ENCODE peak calls at places on chromosomes 4 and X, in five cellular contexts. One of them, this sample, is unnamed.

GRCh38 chrX:109952050-109952449 is 50.9 kb upstream of the TMEM164 start:
- DNase-seq in suprapubic skin: no peak
- DNase-seq in stomach: no peak
- DNase-seq in right atrium auricular region: no peak
- DNase-seq in testis: no peak
- DNase-seq in this sample: no peak

GRCh38 chr4:73721901-73722300 is 18.5 kb upstream of the CXCL8 start:
- DNase-seq in suprapubic skin: no peak
- DNase-seq in stomach: no peak
- DNase-seq in right atrium auricular region: no peak
- DNase-seq in testis: no peak
- DNase-seq in this sample: no peak

GRCh38 chr4:243407-243806 is 61.9 kb downstream of the ZNF732 start:
- DNase-seq in suprapubic skin: no peak
- DNase-seq in stomach: no peak
- DNase-seq in right atrium auricular region: no peak
- DNase-seq in testis: no peak
- DNase-seq in this sample: no peak

GRCh38 chr4:67292045-67292444 is 253.3 kb downstream of the CENPC start:
- DNase-seq in suprapubic skin: no peak
- DNase-seq in stomach: no peak
- DNase-seq in right atrium auricular region: no peak
- DNase-seq in testis: no peak
- DNase-seq in this sample: no peak

GRCh38 chr4:157459789-157460188 is 239.3 kb downstream of the GRIA2 start:
- DNase-seq in suprapubic skin: no peak
- DNase-seq in stomach: no peak
- DNase-seq in right atrium auricular region: no peak
- DNase-seq in testis: no peak
- DNase-seq in this sample: no peak

GRCh38 chr4:76208005-76208765 is 5.4 kb downstream of the SCARB2 start:
- DNase-seq in suprapubic skin: peak; percentile 86
- DNase-seq in stomach: peak; percentile 74
- DNase-seq in right atrium auricular region: peak; percentile 93
- DNase-seq in testis: peak; percentile 84
- DNase-seq in this sample: no peak

GRCh38 chrX:49198540-49199314 is 1.3 kb downstream of the SYP start:
- DNase-seq in suprapubic skin: no peak
- DNase-seq in stomach: no peak
- DNase-seq in right atrium auricular region: no peak
- DNase-seq in testis: no peak
- DNase-seq in this sample: no peak

GRCh38 chrX:97524997-97525396 is 641.3 kb downstream of the RPA4 start:
- DNase-seq in suprapubic skin: no peak
- DNase-seq in stomach: no peak
- DNase-seq in right atrium auricular region: no peak
- DNase-seq in testis: no peak
- DNase-seq in this sample: no peak

GRCh38 chr4:1776521-1777161 is 16.5 kb upstream of the FGFR3 start:
- DNase-seq in suprapubic skin: no peak
- DNase-seq in stomach: no peak
- DNase-seq in right atrium auricular region: no peak
- DNase-seq in testis: no peak
- DNase-seq in this sample: no peak

GRCh38 chr4:108043536-108043935 is 53.8 kb downstream of the HADH start:
- DNase-seq in suprapubic skin: no peak
- DNase-seq in stomach: no peak
- DNase-seq in right atrium auricular region: no peak
- DNase-seq in testis: no peak
- DNase-seq in this sample: no peak

GRCh38 chr4:118327554-118328241 is 25.1 kb downstream of the PRSS12 start:
- DNase-seq in suprapubic skin: no peak
- DNase-seq in stomach: no peak
- DNase-seq in right atrium auricular region: no peak
- DNase-seq in testis: no peak
- DNase-seq in this sample: no peak

GRCh38 chr4:2281575-2282343 is 19.9 kb upstream of the MXD4 start:
- DNase-seq in suprapubic skin: no peak
- DNase-seq in stomach: peak; percentile 51
- DNase-seq in right atrium auricular region: no peak
- DNase-seq in testis: no peak
- DNase-seq in this sample: peak; percentile 85

GRCh38 chr4:124322234-124322831 is 390.2 kb downstream of the ANKRD50 start:
- DNase-seq in suprapubic skin: no peak
- DNase-seq in stomach: no peak
- DNase-seq in right atrium auricular region: no peak
- DNase-seq in testis: no peak
- DNase-seq in this sample: no peak

GRCh38 chr4:53010320-53010719 is 148.2 kb downstream of the RASL11B start:
- DNase-seq in suprapubic skin: no peak
- DNase-seq in stomach: no peak
- DNase-seq in right atrium auricular region: no peak
- DNase-seq in testis: peak; percentile 93
- DNase-seq in this sample: no peak

GRCh38 chr4:123943976-123944375 is 547.4 kb downstream of the SPRY1 start:
- DNase-seq in suprapubic skin: no peak
- DNase-seq in stomach: no peak
- DNase-seq in right atrium auricular region: no peak
- DNase-seq in testis: no peak
- DNase-seq in this sample: no peak

GRCh38 chrX:47247206-47247998 is 14.6 kb downstream of the USP11 start:
- DNase-seq in suprapubic skin: no peak
- DNase-seq in stomach: no peak
- DNase-seq in right atrium auricular region: no peak
- DNase-seq in testis: no peak
- DNase-seq in this sample: no peak

GRCh38 chr4:184376136-184376838 is 98.1 kb downstream of the IRF2 start:
- DNase-seq in suprapubic skin: no peak
- DNase-seq in stomach: no peak
- DNase-seq in right atrium auricular region: no peak
- DNase-seq in testis: no peak
- DNase-seq in this sample: no peak
- H3K4me3 ChIP-seq in suprapubic skin: no peak overlapping the region
- H3K4me3 ChIP-seq in stomach: no peak overlapping the region
- H3K4me3 ChIP-seq in right atrium auricular region: no peak overlapping the region
- H3K4me3 ChIP-seq in testis: no peak overlapping the region
- H3K4me3 ChIP-seq in this sample: no peak overlapping the region

DNA sequence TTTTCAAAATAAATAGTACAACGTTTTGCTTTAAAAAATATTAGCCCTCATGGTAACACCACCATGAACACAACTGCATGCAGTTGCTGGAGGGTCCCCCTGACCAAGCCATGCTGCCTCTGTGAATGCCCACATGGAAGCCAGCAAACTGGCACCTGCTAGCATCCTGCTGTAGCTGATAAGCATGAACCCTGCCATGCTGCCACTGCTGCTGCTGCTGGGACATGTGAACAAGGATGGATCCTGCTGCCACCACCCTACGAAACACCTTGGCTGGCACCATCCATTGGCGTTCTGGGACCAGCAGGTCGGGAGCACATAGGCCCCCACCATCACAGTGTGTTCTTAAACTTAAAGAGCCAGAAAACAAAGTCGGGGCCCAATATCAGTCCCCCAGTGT is 83.9 kb downstream of the SATL1 start:
- DNase-seq in suprapubic skin: no peak
- DNase-seq in stomach: no peak
- DNase-seq in right atrium auricular region: no peak
- DNase-seq in testis: no peak
- DNase-seq in this sample: no peak
- H3K9me3 ChIP-seq in suprapubic skin: no peaks in the 10 kb centered on the region
- H3K9me3 ChIP-seq in stomach: peaks cover 7% of the 10 kb centered on the region
- H3K9me3 ChIP-seq in right atrium auricular region: peaks cover 7% of the 10 kb centered on the region
- H3K9me3 ChIP-seq in testis: no peaks in the 10 kb centered on the region
- H3K9me3 ChIP-seq in this sample: no peaks in the 10 kb centered on the region

GRCh38 chr4:142752331-142752830 is 93.7 kb downstream of the INPP4B start:
- DNase-seq in suprapubic skin: no peak
- DNase-seq in stomach: no peak
- DNase-seq in right atrium auricular region: no peak
- DNase-seq in testis: no peak
- DNase-seq in this sample: no peak
- H3K4me3 ChIP-seq in suprapubic skin: no peak overlapping the region
- H3K4me3 ChIP-seq in stomach: no peak overlapping the region
- H3K4me3 ChIP-seq in right atrium auricular region: no peak overlapping the region
- H3K4me3 ChIP-seq in testis: no peak overlapping the region
- H3K4me3 ChIP-seq in this sample: no peak overlapping the region

DNA sequence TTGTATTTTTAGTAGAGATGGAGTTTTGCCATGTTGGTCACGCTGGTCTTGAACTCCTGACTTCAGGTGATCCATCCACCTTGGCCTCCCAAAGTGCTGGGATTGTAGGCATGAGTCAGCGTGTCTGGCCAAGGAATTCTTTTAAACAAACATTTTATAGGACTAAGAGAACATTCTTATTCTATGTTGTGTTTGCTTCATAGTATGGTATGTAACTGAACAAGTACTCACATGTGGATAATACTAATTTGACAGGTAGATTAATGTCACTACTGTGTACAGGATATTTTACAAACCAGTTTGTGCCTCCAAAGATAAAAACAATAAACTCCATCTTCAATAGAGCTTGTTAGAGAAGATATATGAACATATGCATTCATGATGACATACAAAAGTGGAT is 1353.4 kb downstream of the PCDH7 start:
- DNase-seq in suprapubic skin: no peak
- DNase-seq in stomach: no peak
- DNase-seq in right atrium auricular region: no peak
- DNase-seq in testis: no peak
- DNase-seq in this sample: no peak
- H3K9me3 ChIP-seq in suprapubic skin: no peaks in the 10 kb centered on the region
- H3K9me3 ChIP-seq in stomach: no peaks in the 10 kb centered on the region
- H3K9me3 ChIP-seq in right atrium auricular region: no peaks in the 10 kb centered on the region
- H3K9me3 ChIP-seq in testis: no peaks in the 10 kb centered on the region
- H3K9me3 ChIP-seq in this sample: no peaks in the 10 kb centered on the region

GRCh38 chr4:89054627-89055026 is 2.4 kb downstream of the FAM13A start:
- DNase-seq in suprapubic skin: no peak
- DNase-seq in stomach: no peak
- DNase-seq in right atrium auricular region: no peak
- DNase-seq in testis: no peak
- DNase-seq in this sample: no peak
- H3K4me3 ChIP-seq in suprapubic skin: no peak overlapping the region
- H3K4me3 ChIP-seq in stomach: no peak overlapping the region
- H3K4me3 ChIP-seq in right atrium auricular region: no peak overlapping the region
- H3K4me3 ChIP-seq in testis: no peak overlapping the region
- H3K4me3 ChIP-seq in this sample: no peak overlapping the region

GRCh38 chr4:11615601-11616000 is 186.9 kb upstream of the HS3ST1 start:
- DNase-seq in suprapubic skin: no peak
- DNase-seq in stomach: no peak
- DNase-seq in right atrium auricular region: no peak
- DNase-seq in testis: no peak
- DNase-seq in this sample: no peak
- H3K9me3 ChIP-seq in suprapubic skin: no peaks in the 10 kb centered on the region
- H3K9me3 ChIP-seq in stomach: no peaks in the 10 kb centered on the region
- H3K9me3 ChIP-seq in right atrium auricular region: no peaks in the 10 kb centered on the region
- H3K9me3 ChIP-seq in testis: no peaks in the 10 kb centered on the region
- H3K9me3 ChIP-seq in this sample: no peaks in the 10 kb centered on the region

DNA sequence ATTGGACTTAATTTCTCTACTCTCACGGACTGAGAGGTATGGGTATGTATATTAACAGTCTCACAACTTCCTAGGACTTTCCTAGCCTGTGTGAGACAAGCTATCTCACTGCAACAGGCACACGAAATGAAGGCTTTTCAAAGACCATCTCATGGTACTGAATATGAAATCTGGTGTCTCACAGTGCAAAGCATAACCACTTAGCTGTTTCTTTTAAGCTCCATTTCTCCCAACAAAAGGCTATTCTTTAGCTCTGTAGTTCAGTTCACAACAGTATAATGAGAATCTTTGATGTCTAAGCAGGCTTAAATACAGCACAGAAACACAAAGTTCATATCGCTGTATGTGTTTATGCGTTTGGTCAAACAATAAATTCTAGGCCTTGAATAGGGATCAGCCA is 116.2 kb upstream of the PCDH18 start:
- DNase-seq in suprapubic skin: no peak
- DNase-seq in stomach: no peak
- DNase-seq in right atrium auricular region: no peak
- DNase-seq in testis: no peak
- DNase-seq in this sample: no peak
- H3K4me3 ChIP-seq in suprapubic skin: no peak overlapping the region
- H3K4me3 ChIP-seq in stomach: no peak overlapping the region
- H3K4me3 ChIP-seq in right atrium auricular region: no peak overlapping the region
- H3K4me3 ChIP-seq in testis: no peak overlapping the region
- H3K4me3 ChIP-seq in this sample: no peak overlapping the region

This sample was measured in CD8-positive, alpha-beta memory T cell.